ENCODE peak calls at places on chromosomes 2 and 18, in four cellular contexts. One of them, this sample, is unnamed.
A peak's percentile ranks its signal among the peaks of the same experiment; 100 is the strongest.

GRCh38 chr2:133365117-133365516 is 203.1 kb downstream of the NCKAP5 start:
- DNase-seq in astrocyte: peak; percentile 63
- DNase-seq in GM23338: no peak
- DNase-seq in CD4-positive, CD25-positive, alpha-beta regulatory T cell: no peak
- DNase-seq in this sample: no peak

GRCh38 chr18:55078289-55078916 is 119.1 kb upstream of the CCDC68 start:
- DNase-seq in CD4-positive, CD25-positive, alpha-beta regulatory T cell: no peak
- DNase-seq in GM23338: peak; percentile 19
- DNase-seq in astrocyte: no peak
- DNase-seq in this sample: no peak

GRCh38 chr2:42812899-42813479 is 20.6 kb upstream of the HAAO start:
- DNase-seq in astrocyte: no peak
- DNase-seq in CD4-positive, CD25-positive, alpha-beta regulatory T cell: no peak
- DNase-seq in GM23338: peak; percentile 63
- DNase-seq in this sample: no peak

GRCh38 chr18:832085-832681 is 20.1 kb upstream of the YES1 start:
- DNase-seq in GM23338: peak; percentile 87
- DNase-seq in astrocyte: no peak
- DNase-seq in CD4-positive, CD25-positive, alpha-beta regulatory T cell: no peak
- DNase-seq in this sample: peak; percentile 72

GRCh38 chr2:39981877-39982276 is 202.8 kb upstream of the THUMPD2 start:
- DNase-seq in astrocyte: no peak
- DNase-seq in CD4-positive, CD25-positive, alpha-beta regulatory T cell: no peak
- DNase-seq in GM23338: no peak
- DNase-seq in this sample: no peak

GRCh38 chr2:28134262-28134812 is 243.8 kb downstream of the BABAM2 start:
- DNase-seq in astrocyte: no peak
- DNase-seq in GM23338: peak; percentile 2
- DNase-seq in CD4-positive, CD25-positive, alpha-beta regulatory T cell: no peak
- DNase-seq in this sample: no peak

GRCh38 chr2:189613650-189614420 is 33.2 kb upstream of the SLC40A1 start:
- DNase-seq in astrocyte: peak; percentile 54
- DNase-seq in CD4-positive, CD25-positive, alpha-beta regulatory T cell: no peak
- DNase-seq in GM23338: no peak
- DNase-seq in this sample: no peak

GRCh38 chr18:9488535-9488934 is 13.2 kb downstream of the RALBP1 start:
- DNase-seq in astrocyte: no peak
- DNase-seq in CD4-positive, CD25-positive, alpha-beta regulatory T cell: no peak
- DNase-seq in GM23338: no peak
- DNase-seq in this sample: no peak

GRCh38 chr2:241813806-241814570 is 5.0 kb downstream of the NEU4 start:
- DNase-seq in CD4-positive, CD25-positive, alpha-beta regulatory T cell: no peak
- DNase-seq in GM23338: no peak
- DNase-seq in astrocyte: no peak
- DNase-seq in this sample: peak; percentile 29

GRCh38 chr2:3638456-3638810 is 19.6 kb upstream of the ALLC start:
- DNase-seq in CD4-positive, CD25-positive, alpha-beta regulatory T cell: no peak
- DNase-seq in GM23338: no peak
- DNase-seq in astrocyte: no peak
- DNase-seq in this sample: peak; percentile 37

GRCh38 chr2:105087273-105087672 is 49.4 kb downstream of the MRPS9 start:
- DNase-seq in CD4-positive, CD25-positive, alpha-beta regulatory T cell: no peak
- DNase-seq in GM23338: no peak
- DNase-seq in astrocyte: no peak
- DNase-seq in this sample: no peak

GRCh38 chr2:232687382-232688160 is 9.6 kb upstream of the GIGYF2 start:
- DNase-seq in GM23338: no peak
- DNase-seq in CD4-positive, CD25-positive, alpha-beta regulatory T cell: no peak
- DNase-seq in astrocyte: no peak
- DNase-seq in this sample: no peak

GRCh38 chr18:27491772-27492171 is 306.7 kb upstream of the CHST9 start:
- DNase-seq in GM23338: peak; percentile 29
- DNase-seq in astrocyte: no peak
- DNase-seq in CD4-positive, CD25-positive, alpha-beta regulatory T cell: no peak
- DNase-seq in this sample: no peak

GRCh38 chr2:236179653-236180500 is 11.7 kb upstream of the GBX2 start:
- DNase-seq in astrocyte: peak; percentile 81
- DNase-seq in CD4-positive, CD25-positive, alpha-beta regulatory T cell: no peak
- DNase-seq in GM23338: peak; percentile 48
- DNase-seq in this sample: no peak
- H3K4me3 ChIP-seq in astrocyte: peak overlapping the region; percentile 53
- H3K4me3 ChIP-seq in CD4-positive, CD25-positive, alpha-beta regulatory T cell: no peak overlapping the region
- H3K4me3 ChIP-seq in GM23338: peak overlapping the region; percentile 56
- H3K4me3 ChIP-seq in this sample: no peak overlapping the region

GRCh38 chr2:69386376-69386775 is 651 bp downstream of the GFPT1 start:
- DNase-seq in GM23338: no peak
- DNase-seq in astrocyte: no peak
- DNase-seq in CD4-positive, CD25-positive, alpha-beta regulatory T cell: no peak
- DNase-seq in this sample: no peak

GRCh38 chr2:69385443-69386151 is 1.4 kb downstream of the GFPT1 start:
- DNase-seq in astrocyte: no peak
- DNase-seq in CD4-positive, CD25-positive, alpha-beta regulatory T cell: no peak
- DNase-seq in GM23338: no peak
- DNase-seq in this sample: no peak

GRCh38 chr2:69383178-69383812 is 3.7 kb downstream of the GFPT1 start:
- DNase-seq in astrocyte: no peak
- DNase-seq in GM23338: no peak
- DNase-seq in CD4-positive, CD25-positive, alpha-beta regulatory T cell: no peak
- DNase-seq in this sample: no peak

GRCh38 chr2:69382547-69382946 is 4.5 kb downstream of the GFPT1 start:
- DNase-seq in GM23338: no peak
- DNase-seq in CD4-positive, CD25-positive, alpha-beta regulatory T cell: no peak
- DNase-seq in astrocyte: no peak
- DNase-seq in this sample: no peak

GRCh38 chr2:69384618-69385081 is 2.4 kb downstream of the GFPT1 start:
- DNase-seq in GM23338: no peak
- DNase-seq in CD4-positive, CD25-positive, alpha-beta regulatory T cell: no peak
- DNase-seq in astrocyte: peak; percentile 38
- DNase-seq in this sample: no peak
- H3K4me1 ChIP-seq in GM23338: peaks cover 22% of the 10 kb centered on the region
- H3K4me1 ChIP-seq in CD4-positive, CD25-positive, alpha-beta regulatory T cell: peaks cover 27% of the 10 kb centered on the region
- H3K4me1 ChIP-seq in astrocyte: peaks cover 12% of the 10 kb centered on the region
- H3K4me1 ChIP-seq in this sample: peaks cover 62% of the 10 kb centered on the region

GRCh38 chr18:22173928-22174301 is 4.5 kb downstream of the GATA6 start:
- DNase-seq in CD4-positive, CD25-positive, alpha-beta regulatory T cell: no peak
- DNase-seq in astrocyte: no peak
- DNase-seq in GM23338: peak; percentile 49
- DNase-seq in this sample: no peak
- H3K4me3 ChIP-seq in CD4-positive, CD25-positive, alpha-beta regulatory T cell: no peak overlapping the region
- H3K4me3 ChIP-seq in astrocyte: peak overlapping the region; percentile 85
- H3K4me3 ChIP-seq in GM23338: no peak overlapping the region
- H3K4me3 ChIP-seq in this sample: peak overlapping the region; percentile 66

DNA sequence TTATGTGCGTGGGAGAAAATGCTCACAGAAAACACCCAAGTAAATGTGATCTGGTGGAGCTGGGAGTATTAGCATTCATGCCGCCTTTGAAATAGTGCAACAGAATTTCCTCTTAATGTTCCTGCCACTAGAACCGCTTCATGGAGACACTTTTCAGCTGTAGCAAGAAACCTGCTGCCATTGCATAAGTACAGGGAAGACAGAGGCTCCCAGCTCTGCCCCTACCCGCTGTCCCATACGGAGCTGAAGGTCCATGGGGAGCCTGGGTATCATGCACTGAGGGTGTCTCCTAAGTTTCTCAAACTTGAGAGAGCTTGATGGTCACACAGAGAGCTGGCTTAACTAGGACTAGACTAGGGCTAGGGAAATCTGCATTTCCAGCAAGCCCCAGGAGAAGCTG is 49.6 kb downstream of the CRIM1 start:
- DNase-seq in GM23338: no peak
- DNase-seq in astrocyte: no peak
- DNase-seq in CD4-positive, CD25-positive, alpha-beta regulatory T cell: no peak
- DNase-seq in this sample: no peak
- H3K4me1 ChIP-seq in GM23338: peaks cover 67% of the 10 kb centered on the region
- H3K4me1 ChIP-seq in astrocyte: peaks cover 50% of the 10 kb centered on the region
- H3K4me1 ChIP-seq in CD4-positive, CD25-positive, alpha-beta regulatory T cell: no peaks in the 10 kb centered on the region
- H3K4me1 ChIP-seq in this sample: peaks cover 9% of the 10 kb centered on the region

GRCh38 chr2:176164803-176165597 is 7.9 kb downstream of the HOXD3 start:
- DNase-seq in GM23338: peak; percentile 62
- DNase-seq in astrocyte: peak; percentile 85
- DNase-seq in CD4-positive, CD25-positive, alpha-beta regulatory T cell: no peak
- DNase-seq in this sample: no peak
- H3K4me3 ChIP-seq in GM23338: peak overlapping the region; percentile 44
- H3K4me3 ChIP-seq in astrocyte: no peak overlapping the region
- H3K4me3 ChIP-seq in CD4-positive, CD25-positive, alpha-beta regulatory T cell: no peak overlapping the region
- H3K4me3 ChIP-seq in this sample: no peak overlapping the region

GRCh38 chr2:181396575-181397062 is 60.6 kb upstream of the ITGA4 start:
- DNase-seq in astrocyte: peak; percentile 72
- DNase-seq in GM23338: no peak
- DNase-seq in CD4-positive, CD25-positive, alpha-beta regulatory T cell: no peak
- DNase-seq in this sample: no peak
- H3K4me1 ChIP-seq in astrocyte: no peaks in the 10 kb centered on the region
- H3K4me1 ChIP-seq in GM23338: no peaks in the 10 kb centered on the region
- H3K4me1 ChIP-seq in CD4-positive, CD25-positive, alpha-beta regulatory T cell: peaks cover 8% of the 10 kb centered on the region
- H3K4me1 ChIP-seq in this sample: peaks cover 31% of the 10 kb centered on the region

GRCh38 chr18:35029770-35030169 is 11.4 kb upstream of the MAPRE2 start:
- DNase-seq in GM23338: no peak
- DNase-seq in astrocyte: no peak
- DNase-seq in CD4-positive, CD25-positive, alpha-beta regulatory T cell: no peak
- DNase-seq in this sample: no peak
- H3K4me3 ChIP-seq in GM23338: no peak overlapping the region
- H3K4me3 ChIP-seq in astrocyte: no peak overlapping the region
- H3K4me3 ChIP-seq in CD4-positive, CD25-positive, alpha-beta regulatory T cell: peak overlapping the region; percentile 90
- H3K4me3 ChIP-seq in this sample: no peak overlapping the region

GRCh38 chr2:64857581-64858471 is 131.4 kb upstream of the SLC1A4 start:
- DNase-seq in CD4-positive, CD25-positive, alpha-beta regulatory T cell: no peak
- DNase-seq in GM23338: peak; percentile 22
- DNase-seq in astrocyte: peak; percentile 77
- DNase-seq in this sample: peak; percentile 69
- H3K4me1 ChIP-seq in CD4-positive, CD25-positive, alpha-beta regulatory T cell: peaks cover 7% of the 10 kb centered on the region
- H3K4me1 ChIP-seq in GM23338: peaks cover 34% of the 10 kb centered on the region
- H3K4me1 ChIP-seq in astrocyte: peaks cover 26% of the 10 kb centered on the region
- H3K4me1 ChIP-seq in this sample: peaks cover 22% of the 10 kb centered on the region

GRCh38 chr2:138504546-138505239 is 3.1 kb downstream of the SPOPL start:
- DNase-seq in CD4-positive, CD25-positive, alpha-beta regulatory T cell: no peak
- DNase-seq in GM23338: no peak
- DNase-seq in astrocyte: no peak
- DNase-seq in this sample: no peak
- H3K4me3 ChIP-seq in CD4-positive, CD25-positive, alpha-beta regulatory T cell: peak overlapping the region; percentile 95
- H3K4me3 ChIP-seq in GM23338: peak overlapping the region; percentile 7
- H3K4me3 ChIP-seq in astrocyte: no peak overlapping the region
- H3K4me3 ChIP-seq in this sample: peak overlapping the region; percentile 87

DNA sequence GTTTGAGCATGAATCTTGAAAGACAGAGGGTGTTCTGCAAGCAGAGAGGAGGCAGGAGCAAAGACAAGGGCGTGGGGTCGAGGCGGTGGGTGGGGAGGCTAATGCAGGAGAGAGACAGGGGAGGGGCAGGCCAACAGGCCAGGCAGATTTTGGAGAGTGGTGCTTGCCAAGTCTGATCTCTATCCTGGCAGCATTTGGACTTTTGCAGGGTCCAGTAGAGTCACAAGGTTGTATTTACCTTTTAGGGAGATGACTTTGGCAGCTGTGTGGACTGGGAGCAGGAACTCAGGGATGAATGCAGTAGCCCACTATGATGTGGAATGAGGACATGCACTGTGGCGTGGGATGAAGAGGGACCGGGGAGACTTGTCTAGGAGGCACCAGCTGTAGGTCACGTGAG is 15.7 kb upstream of the CEP192 start:
- DNase-seq in CD4-positive, CD25-positive, alpha-beta regulatory T cell: no peak
- DNase-seq in GM23338: no peak
- DNase-seq in astrocyte: no peak
- DNase-seq in this sample: no peak
- H3K4me1 ChIP-seq in CD4-positive, CD25-positive, alpha-beta regulatory T cell: no peaks in the 10 kb centered on the region
- H3K4me1 ChIP-seq in GM23338: no peaks in the 10 kb centered on the region
- H3K4me1 ChIP-seq in astrocyte: peaks cover 4% of the 10 kb centered on the region
- H3K4me1 ChIP-seq in this sample: no peaks in the 10 kb centered on the region

This sample was measured in left lung.